ENCODE peak calls at places on chromosomes 13 and 19, in five cellular contexts. J is pancreas, P is AG09309, S is BJ, B is osteocyte. Z is an unnamed sample.

GRCh38 chr19:6788896-6789295 is 16.4 kb downstream of the VAV1 start:
- DNase-seq in J (no peak), P (no peak), B (no peak), S (no peak), Z (no peak)

GRCh38 chr13:110499621-110500281 is 61.8 kb downstream of the RAB20 start:
- DNase-seq in J (no peak), P (peak), B (no peak), S (peak), Z (no peak)

GRCh38 chr19:34662919-34663318 is 14.0 kb downstream of the SCGB2B2 start:
- DNase-seq in P (no peak), B (no peak), S (no peak), J (no peak), Z (no peak)

GRCh38 chr13:98416408-98416807 is 160.5 kb downstream of the STK24 start:
- DNase-seq in S (no peak), B (no peak), J (peak), P (no peak), Z (no peak)

GRCh38 chr13:22964245-22964966 is 216.4 kb upstream of the SGCG start:
- DNase-seq in P (no peak), J (no peak), B (peak), S (no peak), Z (no peak)

GRCh38 chr13:62387642-62388041 is 972.0 kb upstream of the PCDH20 start:
- DNase-seq in B (no peak), S (no peak), P (no peak), J (no peak), Z (no peak)

GRCh38 chr19:4831351-4832340 is at the start of gene TICAM1:
- DNase-seq in P (no peak), B (no peak), J (peak), S (no peak), Z (peak)

GRCh38 chr13:60260440-60260839 is 96.7 kb upstream of the DIAPH3 start:
- DNase-seq in S (no peak), B (no peak), P (no peak), J (no peak), Z (no peak)

GRCh38 chr19:57655443-57655842 is 13.3 kb upstream of the ZSCAN4 start:
- DNase-seq in P (no peak), S (no peak), J (no peak), B (no peak), Z (no peak)

GRCh38 chr19:57656346-57656745 is 12.4 kb upstream of the ZSCAN4 start:
- DNase-seq in B (no peak), S (no peak), J (no peak), P (no peak), Z (no peak)

GRCh38 chr19:57653689-57654088 is 15.0 kb upstream of the ZSCAN4 start:
- DNase-seq in B (no peak), P (no peak), S (no peak), J (no peak), Z (no peak)

GRCh38 chr19:57648336-57649003 is 15.5 kb downstream of the ZNF211 start:
- DNase-seq in J (no peak), B (no peak), S (no peak), P (no peak), Z (no peak)

GRCh38 chr19:57651654-57651996 is 17.1 kb upstream of the ZSCAN4 start:
- DNase-seq in S (no peak), J (no peak), B (no peak), P (no peak), Z (no peak)
- TF ChIP-seq CTCF in S (peak), J (no peak), B (no peak), P (peak), Z (no peak)

DNA sequence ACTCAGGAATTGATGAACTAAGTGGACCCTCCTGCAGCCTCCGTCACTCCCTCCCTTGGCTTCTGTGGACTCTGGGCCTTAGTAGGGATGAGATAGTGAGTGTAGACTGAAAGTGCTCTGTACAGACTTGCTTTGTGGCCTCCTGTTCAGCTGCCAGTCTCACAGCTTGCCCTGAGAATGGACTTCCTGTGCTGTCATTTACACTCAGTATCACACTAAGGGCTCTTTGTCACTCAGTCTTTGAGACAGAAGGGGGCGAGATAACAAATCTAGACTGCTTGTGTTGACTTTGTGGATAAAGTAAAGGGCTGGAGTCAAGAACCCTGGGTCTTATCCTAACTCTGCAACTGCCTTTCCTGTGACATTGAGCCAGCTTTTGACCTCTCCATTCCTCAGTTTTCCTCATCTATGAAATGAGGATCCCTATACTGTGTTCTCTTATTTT is 21.0 kb upstream of the SPRY2 start:
- DNase-seq in S (no peak), B (no peak), J (no peak), P (no peak), Z (no peak)
- TF ChIP-seq CTCF in S (no peak), B (peak), J (no peak), P (no peak), Z (no peak)

DNA sequence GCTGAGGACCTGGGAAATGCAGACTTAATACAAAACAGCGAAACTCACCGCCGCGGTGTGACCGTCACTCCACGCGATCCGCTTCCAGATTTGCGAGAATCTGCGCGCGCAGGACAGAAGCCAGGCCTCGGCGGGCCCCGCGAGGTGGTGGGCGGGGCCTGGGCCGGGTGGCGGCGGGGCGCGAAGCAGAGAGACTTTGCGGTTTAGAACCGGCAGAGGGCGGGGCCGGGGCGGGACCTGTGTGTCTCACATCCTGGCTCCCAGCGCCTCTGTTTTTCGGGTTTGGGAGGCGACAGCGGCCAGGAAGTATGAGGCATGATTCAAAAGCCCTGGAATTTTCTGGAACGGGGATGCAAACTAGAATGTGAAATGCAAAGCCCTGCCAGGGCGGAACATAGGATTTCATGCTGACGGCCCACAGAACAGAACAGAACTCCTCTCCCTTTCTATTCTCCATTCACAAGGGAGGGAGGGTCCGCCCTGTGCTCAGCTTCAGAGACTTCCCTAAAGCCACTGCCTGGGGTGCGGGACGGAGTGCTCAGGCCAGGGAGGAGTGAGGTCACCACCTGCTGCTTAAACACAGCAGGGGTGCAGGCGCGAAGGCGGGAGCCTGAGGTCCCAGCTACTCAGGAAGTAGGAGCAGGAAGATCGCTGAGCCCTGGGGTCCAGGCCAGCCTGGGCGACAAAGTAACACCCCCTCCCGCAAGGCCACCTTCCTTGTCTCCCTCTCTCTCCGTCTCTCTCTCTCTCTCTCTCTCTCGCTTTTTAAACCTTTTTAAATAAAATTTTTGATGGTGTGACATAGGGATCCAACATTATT is 44.2 kb downstream of the ZNF611 start:
- DNase-seq in J (peak), P (peak), B (peak), S (peak), Z (peak)
- TF ChIP-seq CTCF in J (no peak), P (no peak), B (peak), S (peak), Z (no peak)

DNA sequence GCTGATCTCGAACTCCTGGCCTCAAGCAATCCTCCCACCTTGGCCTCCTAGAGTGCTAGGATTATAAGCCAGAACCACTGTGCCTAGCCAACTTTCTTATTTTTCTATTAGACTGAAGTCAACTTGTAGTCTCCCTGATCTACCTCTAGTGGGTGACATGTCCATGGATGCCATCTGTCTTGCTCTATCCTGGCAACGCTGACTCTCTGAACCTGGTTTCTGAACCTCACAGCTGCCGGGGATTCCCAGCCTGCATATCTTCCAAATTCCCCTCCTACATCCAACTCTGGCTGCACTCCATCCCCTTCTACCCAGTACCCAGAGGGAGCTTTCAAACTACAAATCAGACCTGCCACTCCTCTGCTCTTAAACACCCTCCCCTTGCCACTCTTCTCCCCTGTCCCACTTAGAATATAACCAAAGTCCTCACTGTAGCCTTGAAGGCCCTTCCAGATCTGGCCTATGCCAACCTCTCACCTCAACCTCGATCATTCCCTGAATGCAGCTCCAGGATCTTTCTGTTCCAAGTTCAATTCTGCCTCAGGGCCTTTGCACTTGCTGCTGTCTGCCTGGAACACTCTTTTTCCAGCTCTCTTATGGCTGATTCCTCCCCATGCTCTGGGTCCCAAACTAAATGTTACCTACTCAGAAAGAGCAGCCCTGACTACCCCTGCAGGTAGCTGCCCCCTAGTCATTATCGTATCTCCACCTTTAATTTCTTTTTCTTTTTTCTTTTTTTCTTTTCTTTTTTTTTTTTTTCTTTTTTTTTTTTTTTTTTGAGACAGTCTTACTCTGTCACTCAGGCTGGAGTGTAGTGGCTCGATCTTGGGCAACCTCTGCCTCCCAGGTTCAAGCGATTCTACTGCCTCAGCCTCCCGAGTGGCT is 2.2 kb downstream of the CLIP3 start:
- DNase-seq in J (no peak), P (no peak), S (no peak), B (no peak), Z (no peak)
- TF ChIP-seq CTCF in J (no peak), P (peak), S (peak), B (no peak), Z (no peak)

GRCh38 chr19:840519-841206 is at the start of gene PRTN3:
- DNase-seq in J (no peak), B (no peak), S (no peak), P (no peak), Z (no peak)

GRCh38 chr19:843836-844299 is 3.1 kb downstream of the PRTN3 start:
- DNase-seq in P (no peak), J (no peak), B (no peak), S (no peak), Z (no peak)

GRCh38 chr19:845707-846481 is 5.1 kb downstream of the PRTN3 start:
- DNase-seq in P (no peak), B (no peak), S (no peak), J (peak), Z (no peak)

GRCh38 chr19:844300-844971 is 3.6 kb downstream of the PRTN3 start:
- DNase-seq in S (no peak), P (no peak), J (no peak), B (no peak), Z (no peak)

DNA sequence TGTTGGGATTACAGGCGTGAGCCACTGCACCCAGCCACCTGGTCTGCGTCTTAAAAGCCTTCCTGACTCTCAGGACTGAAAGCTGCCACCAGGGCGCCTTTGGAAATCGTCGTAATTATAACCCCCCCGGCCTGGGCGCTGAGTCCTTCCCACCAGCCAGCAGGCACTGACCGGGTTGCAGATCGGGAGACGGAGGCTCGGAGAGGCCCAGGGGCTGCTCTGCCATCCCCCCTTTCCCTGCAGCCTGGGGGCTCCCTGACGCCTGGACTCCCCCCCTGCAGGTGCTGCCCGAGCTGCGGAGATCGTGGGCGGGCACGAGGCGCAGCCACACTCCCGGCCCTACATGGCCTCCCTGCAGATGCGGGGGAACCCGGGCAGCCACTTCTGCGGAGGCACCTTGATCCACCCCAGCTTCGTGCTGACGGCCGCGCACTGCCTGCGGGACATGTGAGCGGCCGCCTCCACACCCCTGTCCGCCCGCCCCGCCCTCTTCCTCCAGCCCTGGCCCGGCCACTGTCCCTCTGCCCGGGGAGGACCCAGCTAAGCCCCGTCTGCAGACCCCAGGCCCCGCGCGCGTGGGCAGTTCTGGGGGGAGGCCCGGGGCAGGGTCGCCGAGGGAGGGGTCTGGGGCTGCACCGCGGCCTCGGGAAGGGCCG is 2.5 kb downstream of the PRTN3 start:
- DNase-seq in J (no peak), P (no peak), S (no peak), B (peak), Z (no peak)
- TF ChIP-seq CTCF in J (no peak), P (no peak), S (no peak), B (no peak), Z (no peak)

GRCh38 chr13:111528513-111528912 is 208.1 kb downstream of the TEX29 start:
- DNase-seq in S (no peak), J (no peak), P (no peak), B (no peak), Z (no peak)
- TF ChIP-seq CTCF in S (no peak), J (no peak), P (no peak), B (no peak), Z (no peak)

DNA sequence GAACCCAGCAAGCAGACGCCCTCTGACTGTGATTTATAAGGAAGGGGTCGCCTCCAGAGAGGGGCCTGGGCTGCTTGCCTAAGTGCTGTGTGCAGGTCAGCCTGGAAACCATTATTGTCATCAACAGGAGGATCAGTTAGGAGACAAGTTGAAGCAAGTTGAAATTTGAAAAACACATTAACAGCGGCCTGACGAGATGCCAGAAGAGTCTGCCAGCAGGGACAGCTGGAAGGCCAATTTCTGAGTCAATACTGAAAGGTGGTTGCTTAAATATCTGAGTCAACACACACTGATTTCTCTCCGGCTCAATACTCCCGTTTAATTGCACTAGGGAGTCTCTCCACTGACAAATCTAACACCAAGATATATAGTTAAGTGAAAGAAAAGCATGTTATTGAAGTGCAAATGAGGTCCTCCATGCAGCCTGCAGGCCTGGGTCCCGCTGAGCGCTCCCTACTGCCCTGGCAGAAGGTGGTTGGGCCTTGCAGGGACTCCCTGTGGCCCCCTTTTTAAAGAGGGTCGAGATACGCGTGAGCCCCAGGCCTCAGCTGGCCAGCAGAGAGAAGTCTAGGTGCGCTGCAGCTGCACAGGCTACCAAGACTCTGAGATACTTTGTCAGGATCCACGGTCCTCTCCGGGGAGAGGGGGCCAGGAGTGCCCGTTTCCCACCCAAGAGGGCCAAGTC is 91.1 kb downstream of the RNASEH2B start:
- DNase-seq in S (no peak), P (peak), J (no peak), B (no peak), Z (no peak)
- TF ChIP-seq CTCF in S (no peak), P (no peak), J (no peak), B (no peak), Z (no peak)

GRCh38 chr19:54436031-54436523 is 12.9 kb upstream of the LENG8 start:
- DNase-seq in S (no peak), J (peak), B (no peak), P (no peak), Z (no peak)

GRCh38 chr19:54440641-54441040 is 8.4 kb upstream of the LENG8 start:
- DNase-seq in B (no peak), J (peak), S (no peak), P (no peak), Z (no peak)

GRCh38 chr19:54435551-54436016 is 13.4 kb upstream of the LENG8 start:
- DNase-seq in B (no peak), P (no peak), S (no peak), J (peak), Z (no peak)

GRCh38 chr19:54436561-54437229 is 12.3 kb upstream of the LENG8 start:
- DNase-seq in J (no peak), P (no peak), B (no peak), S (no peak), Z (no peak)

DNA sequence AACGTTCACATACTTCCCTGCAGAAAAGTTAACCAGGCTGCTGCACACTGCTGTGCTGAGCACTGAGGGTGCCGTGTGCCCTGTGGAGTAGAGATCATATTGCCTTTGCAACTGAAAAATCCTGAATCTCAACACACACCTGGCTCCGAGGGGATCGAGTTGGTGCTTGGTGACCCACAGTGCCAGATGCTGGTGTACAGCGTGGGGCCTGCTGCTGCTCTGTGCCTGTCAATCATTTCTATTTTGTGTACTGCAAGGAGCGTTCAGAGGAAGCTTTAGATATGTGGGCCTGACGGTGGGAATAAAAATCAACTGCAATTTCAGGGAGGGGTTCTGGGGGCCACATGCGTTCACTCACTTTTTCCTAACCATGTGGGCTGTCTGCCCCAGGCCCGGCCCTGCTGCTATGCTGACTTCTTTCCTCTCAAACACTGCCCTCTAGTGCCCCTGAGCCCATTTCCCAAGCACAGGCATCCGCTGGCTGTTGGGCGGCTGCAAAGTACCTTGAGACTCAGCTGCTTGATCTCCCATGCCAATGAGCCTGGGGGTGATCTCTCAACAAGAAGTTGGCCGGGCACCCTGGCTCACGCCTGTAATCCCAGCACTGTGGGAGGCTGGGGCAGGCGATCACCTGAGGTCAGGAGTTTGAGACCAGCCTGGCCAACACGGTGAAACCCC is 9.7 kb upstream of the LENG8 start:
- DNase-seq in P (no peak), S (no peak), B (no peak), J (peak), Z (no peak)
- TF ChIP-seq CTCF in P (peak), S (peak), B (peak), J (peak), Z (no peak)